ENCODE peak calls at places on chromosomes 5 and 9, in five cellular contexts. L is SK-N-SH, P is stomach, C is HCT116, R is transverse colon. I is an unnamed sample.

GRCh38 chr5:54651482-54652076 is 134.0 kb downstream of the SNX18 start:
- DNase-seq in L (peak; percentile 17), P (peak; percentile 79), C (no peak), R (peak; percentile 22), I (no peak)

GRCh38 chr5:126377444-126377843 is 45.8 kb upstream of the GRAMD2B start:
- DNase-seq in L (no peak), P (no peak), C (no peak), R (no peak), I (no peak)

GRCh38 chr9:128920381-128921058 is at the start of gene PHYHD1:
- DNase-seq in L (no peak), P (peak; percentile 67), C (no peak), R (no peak), I (no peak)

GRCh38 chr5:100901851-100902341 is 1.2 kb downstream of the ST8SIA4 start:
- DNase-seq in L (no peak), P (peak; percentile 32), C (no peak), R (peak; percentile 53), I (peak; percentile 79)

GRCh38 chr9:124212381-124213050 is 45.2 kb upstream of the NEK6 start:
- DNase-seq in L (no peak), P (peak; percentile 11), C (no peak), R (no peak), I (peak; percentile 29)

GRCh38 chr5:151038801-151039238 is 18.4 kb downstream of the GPX3 start:
- DNase-seq in L (no peak), P (no peak), C (no peak), R (no peak), I (peak; percentile 62)

GRCh38 chr9:26551971-26552370 is 340.6 kb downstream of the CAAP1 start:
- DNase-seq in L (no peak), P (no peak), C (no peak), R (no peak), I (no peak)

GRCh38 chr9:91778031-91778430 is 172.0 kb downstream of the ROR2 start:
- DNase-seq in L (no peak), P (no peak), C (no peak), R (no peak), I (no peak)

GRCh38 chr5:135246605-135246922 is 152.5 kb downstream of the MACROH2A1 start:
- DNase-seq in L (no peak), P (no peak), C (no peak), R (no peak), I (peak; percentile 34)

GRCh38 chr5:12615141-12615820 is 711.0 kb upstream of the CTNND2 start:
- DNase-seq in L (no peak), P (no peak), C (no peak), R (no peak), I (no peak)

GRCh38 chr5:76818844-76819831 is at the start of gene F2RL1:
- DNase-seq in L (peak; percentile 83), P (peak; percentile 94), C (peak; percentile 90), R (peak; percentile 94), I (peak; percentile 86)

GRCh38 chr5:175746851-175747250 is 89.0 kb downstream of the HRH2 start:
- DNase-seq in L (peak; percentile 58), P (no peak), C (peak; percentile 36), R (no peak), I (no peak)

GRCh38 chr5:74622944-74623343 is 17.6 kb downstream of the ENC1 start:
- DNase-seq in L (no peak), P (no peak), C (no peak), R (no peak), I (no peak)

GRCh38 chr5:72392326-72392733 is 72.2 kb downstream of the PTCD2 start:
- DNase-seq in L (no peak), P (no peak), C (no peak), R (no peak), I (no peak)

GRCh38 chr5:44266882-44267577 is 122.2 kb downstream of the FGF10 start:
- DNase-seq in L (no peak), P (no peak), C (no peak), R (no peak), I (no peak)

GRCh38 chr5:78508231-78508765 is 140.3 kb downstream of the LHFPL2 start:
- DNase-seq in L (no peak), P (no peak), C (no peak), R (no peak), I (no peak)

GRCh38 chr5:107129051-107129450 is 541.7 kb downstream of the EFNA5 start:
- DNase-seq in L (no peak), P (no peak), C (no peak), R (no peak), I (no peak)

GRCh38 chr9:7333714-7334113 is 465.9 kb downstream of the DMAC1 start:
- DNase-seq in L (no peak), P (no peak), C (no peak), R (no peak), I (no peak)

GRCh38 chr5:79225026-79225425 is 10.9 kb upstream of the JMY start:
- DNase-seq in L (no peak), P (no peak), C (no peak), R (no peak), I (no peak)

GRCh38 chr9:97632406-97632991 is 669 bp downstream of the TSTD2 start:
- DNase-seq in L (no peak), P (peak; percentile 56), C (no peak), R (peak; percentile 60), I (peak; percentile 86)

GRCh38 chr5:50978903-50979302 is 312.5 kb downstream of the PARP8 start:
- DNase-seq in L (no peak), P (no peak), C (no peak), R (no peak), I (no peak)

GRCh38 chr5:43019615-43020293 is 20.4 kb downstream of the ANXA2R start:
- DNase-seq in L (peak; percentile 47), P (peak; percentile 74), C (peak; percentile 87), R (peak; percentile 85), I (peak; percentile 93)

GRCh38 chr9:129108805-129109370 is 1.7 kb downstream of the CRAT start:
- DNase-seq in L (no peak), P (no peak), C (no peak), R (peak; percentile 66), I (no peak)

GRCh38 chr9:20361656-20362570 is 260.4 kb downstream of the MLLT3 start:
- DNase-seq in L (no peak), P (no peak), C (no peak), R (no peak), I (no peak)

GRCh38 chr9:124741681-124742080 is 29.4 kb downstream of the NR6A1 start:
- DNase-seq in L (peak; percentile 42), P (no peak), C (no peak), R (no peak), I (no peak)

GRCh38 chr5:61414806-61415205 is 82.7 kb downstream of the ZSWIM6 start:
- DNase-seq in L (no peak), P (no peak), C (no peak), R (no peak), I (no peak)

GRCh38 chr5:139262414-139263139 is 31.0 kb upstream of the MATR3 start:
- DNase-seq in L (peak; percentile 87), P (peak; percentile 86), C (peak; percentile 83), R (peak; percentile 83), I (peak; percentile 87)

GRCh38 chr5:171534009-171534895 is 114.8 kb downstream of the FGF18 start:
- DNase-seq in L (no peak), P (peak; percentile 16), C (no peak), R (no peak), I (no peak)
- H3K4me3 ChIP-seq in L (no peak overlapping the region), P (no peak overlapping the region), C (no peak overlapping the region), R (no peak overlapping the region), I (no peak overlapping the region)

GRCh38 chr5:92177926-92178487 is 794.9 kb upstream of the ARRDC3 start:
- DNase-seq in L (no peak), P (no peak), C (no peak), R (no peak), I (no peak)

GRCh38 chr5:92179651-92180050 is 796.5 kb upstream of the ARRDC3 start:
- DNase-seq in L (no peak), P (no peak), C (no peak), R (no peak), I (no peak)

GRCh38 chr5:92180406-92180805 is 797.3 kb upstream of the ARRDC3 start:
- DNase-seq in L (no peak), P (no peak), C (no peak), R (no peak), I (no peak)
- TF ChIP-seq POLR2AphosphoS5 in L (no peak), P (no peak), C (no peak), R (no peak), I (no peak)

DNA sequence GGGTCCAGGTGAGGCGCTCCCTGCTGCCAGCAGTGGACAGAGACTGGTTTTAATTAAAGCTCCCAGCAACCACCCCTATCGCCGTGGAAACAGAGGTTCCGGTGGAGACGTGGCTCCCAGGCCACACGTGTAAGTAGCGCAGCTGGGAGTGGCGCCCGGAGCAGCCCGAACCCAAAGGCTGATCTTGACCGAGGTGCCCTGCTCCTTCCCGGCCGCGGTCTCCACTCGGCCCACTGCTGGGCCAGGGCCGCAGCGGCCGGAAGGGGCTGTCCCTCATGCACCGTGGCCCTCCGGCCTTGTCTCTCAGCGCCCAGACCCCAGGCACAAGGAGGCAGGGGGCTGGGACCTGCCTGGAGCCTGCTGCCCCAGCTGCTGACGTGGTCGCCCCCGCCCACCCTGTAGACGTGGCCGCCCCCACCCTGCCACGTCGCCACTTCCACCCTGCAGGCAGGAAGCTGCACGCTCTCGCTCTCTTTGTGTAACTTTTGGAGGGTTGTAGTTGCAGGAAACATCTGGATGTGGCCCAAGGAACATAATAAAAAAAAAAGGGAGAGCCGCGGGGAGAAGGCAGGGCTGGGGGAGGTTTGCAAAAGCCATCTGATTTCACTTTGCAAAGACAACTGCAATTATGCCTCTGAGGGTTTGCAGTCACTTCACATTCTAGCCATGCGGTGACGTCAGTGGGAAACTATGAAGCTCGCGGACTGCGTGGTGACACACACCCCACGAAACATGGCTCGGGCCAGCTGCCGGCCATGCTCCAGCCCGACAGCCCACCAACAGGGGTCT is 129.9 kb downstream of the RXRA start:
- DNase-seq in L (peak; percentile 77), P (peak; percentile 61), C (peak; percentile 35), R (peak; percentile 81), I (peak; percentile 96)
- H3K4me3 ChIP-seq in L (no peak overlapping the region), P (peak overlapping the region; percentile 36), C (no peak overlapping the region), R (peak overlapping the region; percentile 43), I (peak overlapping the region; percentile 70)

GRCh38 chr9:88339322-88339721 is 48.9 kb upstream of the SPIN1 start:
- DNase-seq in L (no peak), P (no peak), C (no peak), R (no peak), I (no peak)
- TF ChIP-seq POLR2AphosphoS5 in L (no peak), P (no peak), C (no peak), R (no peak), I (no peak)

GRCh38 chr9:89234186-89234585 is 55.6 kb upstream of the SHC3 start:
- DNase-seq in L (peak; percentile 61), P (no peak), C (no peak), R (no peak), I (no peak)

GRCh38 chr9:89236955-89237573 is 58.4 kb upstream of the SHC3 start:
- DNase-seq in L (no peak), P (no peak), C (no peak), R (no peak), I (no peak)

GRCh38 chr9:89234636-89235035 is 56.0 kb upstream of the SHC3 start:
- DNase-seq in L (peak; percentile 72), P (no peak), C (no peak), R (no peak), I (no peak)
- H3K4me3 ChIP-seq in L (peak overlapping the region; percentile 47), P (peak overlapping the region; percentile 9), C (no peak overlapping the region), R (peak overlapping the region; percentile 10), I (no peak overlapping the region)

DNA sequence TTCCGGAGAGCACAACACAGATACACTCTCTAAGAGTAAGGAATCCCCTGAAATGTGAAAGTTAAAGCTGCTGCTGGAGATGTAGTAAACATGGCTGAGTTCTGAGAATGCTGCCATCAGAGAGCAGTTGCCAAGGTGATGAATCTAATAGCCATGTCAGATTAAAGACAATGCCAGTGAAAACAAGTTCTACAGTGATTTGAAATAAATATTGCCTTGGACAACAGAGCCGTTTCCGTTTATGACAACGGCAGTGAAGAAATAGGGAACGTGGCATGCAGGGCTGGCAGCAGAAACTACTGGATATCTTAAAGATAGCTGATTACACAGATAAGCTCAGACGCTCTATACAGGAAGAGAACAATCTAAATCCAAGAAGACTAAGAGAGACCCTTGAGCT is 561.3 kb upstream of the C9orf72 start:
- DNase-seq in L (no peak), P (no peak), C (no peak), R (no peak), I (no peak)
- TF ChIP-seq POLR2AphosphoS5 in L (no peak), P (no peak), C (no peak), R (no peak), I (no peak)